ENCODE peak calls at places on chromosomes 3 and 15, in six cellular contexts. V is upper lobe of right lung, B is Panc1, N is transverse colon, R is SK-N-SH, Y is MM.1S. S is an unnamed sample.

GRCh38 chr15:43169888-43170287 is 15.3 kb upstream of the CCNDBP1 start:
- DNase-seq in V (no peak), B (no peak), N (no peak), R (no peak), Y (no peak), S (no peak)

GRCh38 chr3:126371096-126371705 is 14.0 kb upstream of the KLF15 start:
- DNase-seq in V (peak), B (no peak), N (no peak), R (no peak), Y (no peak), S (no peak)

GRCh38 chr3:184361932-184362667 is 590 bp downstream of the POLR2H start:
- DNase-seq in V (peak), B (peak), N (peak), R (peak), Y (peak), S (peak)

GRCh38 chr3:197028711-197029510 is 706 bp downstream of the MELTF start:
- DNase-seq in V (peak), B (no peak), N (peak), R (peak), Y (no peak), S (no peak)

GRCh38 chr15:96234109-96234892 is 96.2 kb upstream of the NR2F2 start:
- DNase-seq in V (no peak), B (no peak), N (no peak), R (peak), Y (no peak), S (no peak)

GRCh38 chr3:143476965-143477640 is 357.5 kb downstream of the CHST2 start:
- DNase-seq in V (no peak), B (no peak), N (no peak), R (no peak), Y (no peak), S (no peak)

GRCh38 chr3:157128771-157129671 is 30.9 kb downstream of the CCNL1 start:
- DNase-seq in V (no peak), B (no peak), N (peak), R (no peak), Y (no peak), S (peak)

GRCh38 chr3:182793663-182794454 is 555 bp downstream of the ATP11B start:
- DNase-seq in V (peak), B (peak), N (peak), R (peak), Y (peak), S (peak)

GRCh38 chr3:58003093-58003492 is 5.1 kb upstream of the FLNB start:
- DNase-seq in V (no peak), B (no peak), N (no peak), R (no peak), Y (no peak), S (peak)

GRCh38 chr15:85622432-85622831 is 172.3 kb downstream of the KLHL25 start:
- DNase-seq in V (no peak), B (no peak), N (no peak), R (no peak), Y (no peak), S (no peak)
- H3K27ac ChIP-seq in V (peak), B (no peak), N (peak), R (peak), Y (no peak), S (no peak)

GRCh38 chr15:58839485-58839884 is 68.4 kb downstream of the MINDY2 start:
- DNase-seq in V (no peak), B (no peak), N (no peak), R (no peak), Y (peak), S (no peak)
- TF ChIP-seq CTCF in V (peak), B (peak), N (no peak), R (peak), Y (peak), S (peak)

GRCh38 chr3:141422961-141423582 is 54.8 kb downstream of the ZBTB38 start:
- DNase-seq in V (no peak), B (no peak), N (no peak), R (no peak), Y (no peak), S (no peak)
- H3K27ac ChIP-seq in V (no peak), B (no peak), N (peak), R (no peak), Y (peak), S (no peak)

GRCh38 chr3:147977001-147977400 is 567.8 kb downstream of the ZIC1 start:
- DNase-seq in V (no peak), B (no peak), N (no peak), R (no peak), Y (no peak), S (no peak)
- TF ChIP-seq CTCF in V (no peak), B (no peak), N (no peak), R (no peak), Y (no peak), S (no peak)

DNA sequence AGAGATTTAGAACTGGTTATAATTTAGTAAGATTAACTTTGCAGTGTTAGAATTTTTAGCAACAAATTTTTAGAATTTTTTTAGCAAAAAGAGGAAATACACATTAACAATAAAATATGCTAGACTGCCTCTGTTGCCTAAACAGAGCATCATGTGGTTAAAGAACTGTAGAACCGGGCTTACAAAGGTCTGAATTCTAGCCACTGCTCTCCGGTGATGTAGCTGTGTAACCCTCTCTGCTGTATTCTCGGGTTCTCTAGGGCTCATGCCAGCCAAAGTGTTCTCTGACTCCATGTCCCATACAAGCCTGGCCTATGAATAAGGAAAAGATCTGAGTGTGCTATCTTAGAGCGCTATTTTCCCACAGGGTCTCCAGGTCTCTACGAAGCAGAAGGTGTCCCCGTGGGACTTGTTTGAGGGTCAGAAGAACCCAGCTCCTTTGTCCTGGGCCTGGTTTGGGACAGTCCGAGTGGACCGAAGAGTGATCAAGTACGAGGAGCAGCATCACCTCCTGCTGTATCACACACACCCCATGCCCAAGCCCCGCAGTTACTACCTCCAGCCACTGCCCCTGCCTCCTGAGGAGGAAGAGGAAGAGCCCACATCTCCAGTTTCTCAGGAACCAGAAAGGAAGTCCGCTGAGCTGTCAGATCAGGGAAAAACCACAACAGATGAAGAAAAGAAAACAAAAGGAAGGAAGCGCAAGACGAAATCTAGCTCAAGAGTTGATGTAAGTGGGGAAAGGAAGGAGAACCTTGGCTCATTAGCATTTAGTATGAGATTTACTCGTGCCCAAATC is 3.1 kb upstream of the P2RY12 start:
- DNase-seq in V (no peak), B (no peak), N (no peak), R (no peak), Y (no peak), S (no peak)
- H3K27ac ChIP-seq in V (no peak), B (no peak), N (no peak), R (no peak), Y (no peak), S (no peak)

DNA sequence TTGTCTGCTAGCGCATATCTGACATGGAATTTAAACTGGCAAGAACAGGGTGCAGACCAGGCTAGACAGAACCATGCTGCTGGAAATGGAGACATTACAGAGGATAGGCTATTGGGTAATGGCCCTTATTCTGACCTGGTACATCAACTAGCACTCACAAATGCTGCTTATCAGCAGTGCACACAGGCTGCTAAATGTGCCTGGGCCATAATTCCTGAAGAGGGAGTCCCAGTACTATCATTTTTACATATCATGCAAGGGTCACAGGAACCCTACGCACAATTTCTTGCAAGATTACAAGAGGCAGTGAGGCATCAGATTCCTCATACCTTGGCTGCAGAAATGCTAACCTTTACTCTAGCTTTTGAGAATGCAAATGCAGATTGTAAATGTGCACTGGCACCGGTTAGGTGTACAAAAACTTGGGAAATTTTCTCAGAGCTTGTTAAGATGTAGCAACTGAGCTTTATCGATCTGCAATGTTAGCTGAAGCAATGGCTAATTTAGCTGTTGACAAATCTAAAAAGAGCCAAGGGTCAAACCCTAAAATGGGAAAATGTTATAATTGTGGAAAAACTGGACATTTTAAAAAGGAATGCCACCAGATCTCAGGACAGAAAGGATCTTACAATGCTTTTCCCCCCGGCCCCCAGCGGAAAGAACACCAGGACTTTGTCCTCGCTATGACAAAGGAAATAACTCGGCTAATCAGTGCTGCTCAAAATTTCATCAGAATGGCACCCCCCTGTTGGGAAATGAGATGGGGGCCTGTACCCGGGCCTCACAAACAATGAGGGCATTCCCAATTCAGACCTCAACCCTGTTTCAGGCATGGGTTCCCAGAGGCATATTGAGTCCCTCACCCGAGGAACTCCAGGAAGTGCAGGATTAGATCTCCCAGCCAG is 21.1 kb downstream of the CCRL2 start:
- DNase-seq in V (no peak), B (no peak), N (no peak), R (no peak), Y (no peak), S (no peak)
- TF ChIP-seq CTCF in V (no peak), B (no peak), N (no peak), R (no peak), Y (no peak), S (no peak)

GRCh38 chr3:150094150-150094932 is 123.6 kb upstream of the PFN2 start:
- DNase-seq in V (no peak), B (no peak), N (no peak), R (no peak), Y (peak), S (no peak)

GRCh38 chr3:150097588-150097890 is 126.8 kb upstream of the PFN2 start:
- DNase-seq in V (no peak), B (no peak), N (no peak), R (no peak), Y (no peak), S (no peak)

GRCh38 chr3:150101016-150101415 is 130.3 kb upstream of the PFN2 start:
- DNase-seq in V (no peak), B (no peak), N (no peak), R (no peak), Y (no peak), S (no peak)

GRCh38 chr3:150096700-150097587 is 126.2 kb upstream of the PFN2 start:
- DNase-seq in V (no peak), B (no peak), N (no peak), R (no peak), Y (no peak), S (peak)

GRCh38 chr3:150098621-150099020 is 127.9 kb upstream of the PFN2 start:
- DNase-seq in V (no peak), B (no peak), N (no peak), R (no peak), Y (no peak), S (no peak)
- H3K27ac ChIP-seq in V (no peak), B (no peak), N (no peak), R (no peak), Y (no peak), S (no peak)